ENCODE peak calls at places on chromosomes 6 and 20, in nine cellular contexts. One of them, this sample, is unnamed.

GRCh38 chr20:63651942-63652191 is 1.4 kb downstream of the STMN3 start:
- DNase-seq in NCI-H1930: no peak
- DNase-seq in PC-3: no peak
- DNase-seq in body of pancreas: peak
- DNase-seq in colonic mucosa: no peak
- DNase-seq in heart right ventricle: no peak
- DNase-seq in CD4-positive, alpha-beta memory T cell: no peak
- DNase-seq in substantia nigra: no peak
- DNase-seq in GM03348: no peak
- DNase-seq in this sample: no peak

GRCh38 chr6:42302441-42302840 is 84.8 kb upstream of the MRPS10 start:
- DNase-seq in colonic mucosa: no peak
- DNase-seq in GM03348: no peak
- DNase-seq in NCI-H1930: no peak
- DNase-seq in heart right ventricle: no peak
- DNase-seq in body of pancreas: no peak
- DNase-seq in PC-3: no peak
- DNase-seq in CD4-positive, alpha-beta memory T cell: no peak
- DNase-seq in substantia nigra: no peak
- DNase-seq in this sample: no peak

GRCh38 chr20:62752671-62753501 is 43.4 kb upstream of the MRGBP start:
- DNase-seq in colonic mucosa: no peak
- DNase-seq in substantia nigra: no peak
- DNase-seq in PC-3: no peak
- DNase-seq in body of pancreas: peak
- DNase-seq in CD4-positive, alpha-beta memory T cell: no peak
- DNase-seq in GM03348: no peak
- DNase-seq in heart right ventricle: no peak
- DNase-seq in NCI-H1930: no peak
- DNase-seq in this sample: no peak

GRCh38 chr6:130282234-130282995 is 59.7 kb upstream of the SAMD3 start:
- DNase-seq in PC-3: peak
- DNase-seq in heart right ventricle: no peak
- DNase-seq in CD4-positive, alpha-beta memory T cell: peak
- DNase-seq in body of pancreas: no peak
- DNase-seq in GM03348: peak
- DNase-seq in colonic mucosa: no peak
- DNase-seq in substantia nigra: no peak
- DNase-seq in NCI-H1930: no peak
- DNase-seq in this sample: peak

GRCh38 chr6:149320745-149321240 is 3.3 kb downstream of the TAB2 start:
- DNase-seq in colonic mucosa: no peak
- DNase-seq in NCI-H1930: no peak
- DNase-seq in substantia nigra: no peak
- DNase-seq in heart right ventricle: no peak
- DNase-seq in GM03348: peak
- DNase-seq in CD4-positive, alpha-beta memory T cell: no peak
- DNase-seq in body of pancreas: no peak
- DNase-seq in PC-3: peak
- DNase-seq in this sample: no peak

GRCh38 chr6:92460133-92460532 is 959.2 kb downstream of the EPHA7 start:
- DNase-seq in PC-3: no peak
- DNase-seq in colonic mucosa: no peak
- DNase-seq in GM03348: no peak
- DNase-seq in CD4-positive, alpha-beta memory T cell: no peak
- DNase-seq in NCI-H1930: no peak
- DNase-seq in heart right ventricle: no peak
- DNase-seq in body of pancreas: no peak
- DNase-seq in substantia nigra: no peak
- DNase-seq in this sample: no peak

GRCh38 chr6:170261643-170262480 is 29.0 kb downstream of the DLL1 start:
- DNase-seq in PC-3: no peak
- DNase-seq in GM03348: no peak
- DNase-seq in substantia nigra: no peak
- DNase-seq in body of pancreas: no peak
- DNase-seq in NCI-H1930: no peak
- DNase-seq in CD4-positive, alpha-beta memory T cell: no peak
- DNase-seq in heart right ventricle: no peak
- DNase-seq in colonic mucosa: no peak
- DNase-seq in this sample: no peak

GRCh38 chr6:33172307-33173227 is 19.7 kb downstream of the COL11A2 start:
- DNase-seq in substantia nigra: no peak
- DNase-seq in PC-3: peak
- DNase-seq in heart right ventricle: no peak
- DNase-seq in GM03348: peak
- DNase-seq in CD4-positive, alpha-beta memory T cell: no peak
- DNase-seq in colonic mucosa: no peak
- DNase-seq in body of pancreas: no peak
- DNase-seq in NCI-H1930: no peak
- DNase-seq in this sample: no peak

GRCh38 chr6:23106951-23107350 is 537.6 kb downstream of the HDGFL1 start:
- DNase-seq in GM03348: peak
- DNase-seq in heart right ventricle: no peak
- DNase-seq in colonic mucosa: no peak
- DNase-seq in body of pancreas: no peak
- DNase-seq in substantia nigra: no peak
- DNase-seq in CD4-positive, alpha-beta memory T cell: no peak
- DNase-seq in PC-3: peak
- DNase-seq in NCI-H1930: no peak
- DNase-seq in this sample: no peak

GRCh38 chr20:63255911-63256704 is 1.8 kb upstream of the NKAIN4 start:
- DNase-seq in PC-3: no peak
- DNase-seq in heart right ventricle: no peak
- DNase-seq in body of pancreas: no peak
- DNase-seq in CD4-positive, alpha-beta memory T cell: no peak
- DNase-seq in colonic mucosa: no peak
- DNase-seq in GM03348: no peak
- DNase-seq in NCI-H1930: no peak
- DNase-seq in substantia nigra: no peak
- DNase-seq in this sample: no peak

GRCh38 chr6:34378470-34378869 is 14.0 kb downstream of the NUDT3 start:
- DNase-seq in NCI-H1930: no peak
- DNase-seq in heart right ventricle: no peak
- DNase-seq in GM03348: no peak
- DNase-seq in substantia nigra: no peak
- DNase-seq in colonic mucosa: no peak
- DNase-seq in body of pancreas: no peak
- DNase-seq in PC-3: no peak
- DNase-seq in CD4-positive, alpha-beta memory T cell: no peak
- DNase-seq in this sample: no peak

GRCh38 chr6:55239099-55239498 is 64.8 kb downstream of the HCRTR2 start:
- DNase-seq in PC-3: peak
- DNase-seq in NCI-H1930: no peak
- DNase-seq in GM03348: no peak
- DNase-seq in colonic mucosa: no peak
- DNase-seq in CD4-positive, alpha-beta memory T cell: no peak
- DNase-seq in body of pancreas: peak
- DNase-seq in substantia nigra: no peak
- DNase-seq in heart right ventricle: no peak
- DNase-seq in this sample: no peak

GRCh38 chr20:61633004-61633403 is 380.9 kb downstream of the CDH4 start:
- DNase-seq in GM03348: no peak
- DNase-seq in substantia nigra: no peak
- DNase-seq in NCI-H1930: no peak
- DNase-seq in heart right ventricle: no peak
- DNase-seq in body of pancreas: no peak
- DNase-seq in colonic mucosa: no peak
- DNase-seq in CD4-positive, alpha-beta memory T cell: no peak
- DNase-seq in PC-3: no peak
- DNase-seq in this sample: no peak

GRCh38 chr20:37479275-37479674 is 41.8 kb upstream of the NNAT start:
- DNase-seq in heart right ventricle: no peak
- DNase-seq in colonic mucosa: no peak
- DNase-seq in substantia nigra: no peak
- DNase-seq in PC-3: no peak
- DNase-seq in GM03348: no peak
- DNase-seq in NCI-H1930: no peak
- DNase-seq in body of pancreas: no peak
- DNase-seq in CD4-positive, alpha-beta memory T cell: no peak
- DNase-seq in this sample: no peak

GRCh38 chr6:113184291-113184690 is 672.9 kb upstream of the MARCKS start:
- DNase-seq in PC-3: no peak
- DNase-seq in NCI-H1930: no peak
- DNase-seq in heart right ventricle: no peak
- DNase-seq in body of pancreas: no peak
- DNase-seq in colonic mucosa: no peak
- DNase-seq in CD4-positive, alpha-beta memory T cell: no peak
- DNase-seq in substantia nigra: no peak
- DNase-seq in GM03348: peak
- DNase-seq in this sample: no peak

GRCh38 chr6:14406616-14407343 is 289.2 kb downstream of the CD83 start:
- DNase-seq in heart right ventricle: peak
- DNase-seq in PC-3: no peak
- DNase-seq in colonic mucosa: no peak
- DNase-seq in GM03348: no peak
- DNase-seq in CD4-positive, alpha-beta memory T cell: no peak
- DNase-seq in body of pancreas: no peak
- DNase-seq in NCI-H1930: no peak
- DNase-seq in substantia nigra: no peak
- DNase-seq in this sample: no peak

GRCh38 chr6:119587537-119587936 is 238.0 kb upstream of the MAN1A1 start:
- DNase-seq in GM03348: no peak
- DNase-seq in CD4-positive, alpha-beta memory T cell: no peak
- DNase-seq in PC-3: peak
- DNase-seq in colonic mucosa: no peak
- DNase-seq in body of pancreas: peak
- DNase-seq in substantia nigra: no peak
- DNase-seq in heart right ventricle: no peak
- DNase-seq in NCI-H1930: no peak
- DNase-seq in this sample: no peak

GRCh38 chr20:58271596-58272460 is 37.7 kb upstream of the RAB22A start:
- DNase-seq in colonic mucosa: no peak
- DNase-seq in heart right ventricle: no peak
- DNase-seq in GM03348: no peak
- DNase-seq in body of pancreas: no peak
- DNase-seq in NCI-H1930: peak
- DNase-seq in substantia nigra: no peak
- DNase-seq in CD4-positive, alpha-beta memory T cell: no peak
- DNase-seq in PC-3: no peak
- DNase-seq in this sample: no peak

GRCh38 chr6:144055121-144055931 is 40.0 kb downstream of the SF3B5 start:
- DNase-seq in PC-3: no peak
- DNase-seq in colonic mucosa: no peak
- DNase-seq in CD4-positive, alpha-beta memory T cell: peak
- DNase-seq in substantia nigra: no peak
- DNase-seq in heart right ventricle: no peak
- DNase-seq in GM03348: no peak
- DNase-seq in body of pancreas: no peak
- DNase-seq in NCI-H1930: no peak
- DNase-seq in this sample: no peak

GRCh38 chr6:46963626-46964025 is 41.9 kb upstream of the ADGRF5 start:
- DNase-seq in NCI-H1930: no peak
- DNase-seq in colonic mucosa: no peak
- DNase-seq in CD4-positive, alpha-beta memory T cell: no peak
- DNase-seq in PC-3: no peak
- DNase-seq in substantia nigra: no peak
- DNase-seq in body of pancreas: no peak
- DNase-seq in GM03348: peak
- DNase-seq in heart right ventricle: peak
- DNase-seq in this sample: no peak

GRCh38 chr6:55875420-55875819 is at the start of gene BMP5:
- DNase-seq in PC-3: no peak
- DNase-seq in body of pancreas: no peak
- DNase-seq in NCI-H1930: no peak
- DNase-seq in CD4-positive, alpha-beta memory T cell: no peak
- DNase-seq in colonic mucosa: no peak
- DNase-seq in GM03348: no peak
- DNase-seq in heart right ventricle: no peak
- DNase-seq in substantia nigra: no peak
- DNase-seq in this sample: no peak

This sample was measured in mucosa of descending colon.